ENCODE peak calls at places on chromosomes 3 and 15, in eight cellular contexts. R is ovary, J is tibial nerve, O is spleen, Y is IMR-90, G is NB4, K is upper lobe of left lung, A is suprapubic skin. V is an unnamed sample.

GRCh38 chr3:120204338-120204737 is 80.7 kb downstream of the GPR156 start:
- DNase-seq in J (no peak), O (no peak), K (no peak), A (no peak), G (no peak), R (no peak), Y (no peak), V (no peak)

GRCh38 chr3:59872121-59872520 is 822.3 kb upstream of the CFAP20DC start:
- DNase-seq in O (no peak), A (no peak), G (no peak), R (no peak), K (no peak), Y (no peak), J (no peak), V (no peak)

GRCh38 chr15:73212424-73212823 is 156.3 kb downstream of the HCN4 start:
- DNase-seq in O (no peak), J (no peak), Y (peak; percentile 57), K (no peak), A (no peak), G (no peak), R (no peak), V (no peak)

GRCh38 chr3:125062904-125063618 is 7.3 kb upstream of the HEG1 start:
- DNase-seq in K (no peak), R (no peak), Y (peak; percentile 97), J (no peak), O (no peak), A (no peak), G (no peak), V (no peak)

GRCh38 chr3:69691860-69692259 is 47.4 kb upstream of the MITF start:
- DNase-seq in A (no peak), G (no peak), K (no peak), Y (no peak), O (no peak), J (no peak), R (no peak), V (no peak)

GRCh38 chr15:70486451-70487379 is 276.6 kb downstream of the UACA start:
- DNase-seq in K (no peak), O (peak; percentile 87), R (no peak), A (no peak), Y (peak; percentile 89), G (peak; percentile 97), J (no peak), V (peak; percentile 71)

GRCh38 chr3:143222505-143222904 is 102.9 kb downstream of the CHST2 start:
- DNase-seq in K (no peak), J (no peak), A (no peak), Y (no peak), G (peak; percentile 79), R (no peak), O (no peak), V (no peak)

GRCh38 chr3:177618873-177619771 is 421.8 kb upstream of the TBL1XR1 start:
- DNase-seq in A (no peak), K (no peak), O (no peak), J (no peak), R (no peak), G (no peak), Y (peak; percentile 72), V (no peak)

GRCh38 chr3:158220575-158220974 is 110.7 kb downstream of the RSRC1 start:
- DNase-seq in J (no peak), R (no peak), G (no peak), O (no peak), K (no peak), Y (no peak), A (no peak), V (no peak)

GRCh38 chr15:25501828-25502446 is 63.1 kb upstream of the UBE3A start:
- DNase-seq in A (no peak), O (no peak), Y (peak; percentile 41), K (no peak), J (no peak), R (no peak), G (peak; percentile 48), V (no peak)

GRCh38 chr15:52527898-52528464 is 699 bp downstream of the MYO5A start:
- DNase-seq in Y (peak; percentile 33), R (peak; percentile 28), A (no peak), G (no peak), K (no peak), O (peak; percentile 84), J (no peak), V (peak; percentile 60)

GRCh38 chr3:105661461-105661860 is 207.4 kb downstream of the CBLB start:
- DNase-seq in Y (no peak), A (no peak), O (no peak), G (no peak), J (no peak), R (no peak), K (no peak), V (no peak)

GRCh38 chr3:128383316-128384235 is 83.1 kb downstream of the DNAJB8 start:
- DNase-seq in J (no peak), A (no peak), O (no peak), K (peak; percentile 92), R (peak; percentile 38), Y (peak; percentile 44), G (peak; percentile 49), V (peak; percentile 81)

GRCh38 chr3:192417559-192418055 is 309.7 kb downstream of the FGF12 start:
- DNase-seq in Y (no peak), O (no peak), K (no peak), J (no peak), R (no peak), G (no peak), A (no peak), V (no peak)

GRCh38 chr3:156317457-156317856 is 197.1 kb downstream of the KCNAB1 start:
- DNase-seq in A (no peak), K (no peak), J (no peak), Y (peak; percentile 44), O (no peak), R (no peak), G (peak; percentile 8), V (no peak)

GRCh38 chr3:190384241-190384863 is 3.6 kb upstream of the CLDN16 start:
- DNase-seq in O (no peak), J (no peak), R (no peak), K (no peak), G (peak; percentile 41), A (no peak), Y (peak; percentile 69), V (peak; percentile 47)

GRCh38 chr15:80068578-80068977 is 9.1 kb downstream of the ZFAND6 start:
- DNase-seq in A (no peak), O (no peak), K (no peak), R (no peak), J (no peak), Y (peak; percentile 54), G (no peak), V (no peak)

GRCh38 chr15:73633991-73634495 is 854 bp upstream of the NPTN start:
- DNase-seq in O (no peak), G (peak; percentile 14), Y (peak; percentile 96), K (no peak), A (no peak), J (no peak), R (no peak), V (no peak)

GRCh38 chr3:128698211-128699011 is 27.6 kb upstream of the RAB7A start:
- DNase-seq in J (no peak), O (peak; percentile 83), R (peak; percentile 40), Y (no peak), G (peak; percentile 79), A (peak; percentile 70), K (peak; percentile 88), V (peak; percentile 61)

GRCh38 chr15:43934480-43934879 is 107.7 kb downstream of the WDR76 start:
- DNase-seq in O (no peak), K (no peak), A (no peak), R (no peak), G (no peak), J (no peak), Y (peak; percentile 52), V (no peak)

GRCh38 chr3:123297627-123297899 is 95.8 kb downstream of the SEC22A start:
- DNase-seq in J (no peak), O (peak; percentile 70), Y (no peak), A (no peak), G (no peak), R (no peak), K (no peak), V (no peak)
- TF ChIP-seq POLR2A in J (no peak), O (no peak), Y (no peak), A (no peak), G (no peak), R (no peak), K (no peak), V (no peak)

GRCh38 chr3:180987344-180987743 is 2.2 kb downstream of the DNAJC19 start:
- DNase-seq in J (no peak), O (no peak), G (no peak), Y (no peak), R (no peak), K (no peak), A (no peak), V (no peak)

GRCh38 chr3:180989291-180990163 is at the start of gene DNAJC19:
- DNase-seq in Y (peak; percentile 97), J (peak; percentile 81), O (peak; percentile 96), A (peak; percentile 95), R (peak; percentile 89), K (peak; percentile 89), G (peak; percentile 96), V (peak; percentile 92)

GRCh38 chr3:180996415-180996932 is 6.9 kb upstream of the DNAJC19 start:
- DNase-seq in Y (no peak), A (no peak), K (no peak), R (no peak), O (no peak), G (no peak), J (no peak), V (no peak)

GRCh38 chr3:180990494-180990893 is 958 bp upstream of the DNAJC19 start:
- DNase-seq in Y (no peak), O (no peak), R (no peak), J (no peak), G (peak; percentile 22), K (no peak), A (no peak), V (no peak)
- H3K4me3 ChIP-seq in Y (peak overlapping the region; percentile 79), O (peak overlapping the region; percentile 66), R (peak overlapping the region; percentile 79), J (peak overlapping the region; percentile 83), G (peak overlapping the region; percentile 99), K (no peak overlapping the region), A (peak overlapping the region; percentile 71), V (peak overlapping the region; percentile 81)

GRCh38 chr15:92907229-92907628 is 7.1 kb downstream of the CHD2 start:
- DNase-seq in J (no peak), O (no peak), A (no peak), K (no peak), R (no peak), Y (no peak), G (no peak), V (no peak)
- TF ChIP-seq POLR2A in J (no peak), O (no peak), A (no peak), K (no peak), R (no peak), Y (peak; percentile 4), G (no peak), V (no peak)

GRCh38 chr15:75831806-75832102 is 11.5 kb upstream of the UBE2Q2 start:
- DNase-seq in R (no peak), J (no peak), O (no peak), Y (no peak), A (no peak), G (no peak), K (no peak), V (no peak)

GRCh38 chr15:75828429-75828828 is 14.8 kb upstream of the UBE2Q2 start:
- DNase-seq in K (no peak), J (no peak), O (no peak), R (no peak), G (no peak), Y (no peak), A (no peak), V (no peak)

GRCh38 chr15:75832114-75832513 is 11.1 kb upstream of the UBE2Q2 start:
- DNase-seq in J (no peak), Y (no peak), R (no peak), A (no peak), O (no peak), K (no peak), G (no peak), V (no peak)

GRCh38 chr15:75834011-75834410 is 9.2 kb upstream of the UBE2Q2 start:
- DNase-seq in G (no peak), O (no peak), J (no peak), Y (no peak), A (no peak), K (no peak), R (no peak), V (no peak)

GRCh38 chr15:75830910-75831805 is 12.1 kb upstream of the UBE2Q2 start:
- DNase-seq in K (no peak), R (no peak), O (no peak), A (no peak), G (no peak), J (no peak), Y (no peak), V (no peak)
- H3K4me3 ChIP-seq in K (no peak overlapping the region), R (no peak overlapping the region), O (no peak overlapping the region), A (no peak overlapping the region), G (no peak overlapping the region), J (no peak overlapping the region), Y (no peak overlapping the region), V (no peak overlapping the region)